ENCODE peak calls at places on chromosome 12, in seven cellular contexts. One of them, this sample, is unnamed.

GRCh38 chr12:45232771-45233372 is 17.0 kb downstream of the ANO6 start:
- DNase-seq in astrocyte: peak; percentile 98
- DNase-seq in HCT116: peak; percentile 89
- DNase-seq in GM23248: peak; percentile 99
- DNase-seq in endothelial cell of umbilical vein: peak; percentile 97
- DNase-seq in PC-3: peak; percentile 96
- DNase-seq in fibroblast of lung: peak; percentile 99
- DNase-seq in this sample: no peak

GRCh38 chr12:103043531-103044445 is 86.3 kb downstream of the ASCL1 start:
- DNase-seq in astrocyte: no peak
- DNase-seq in HCT116: no peak
- DNase-seq in GM23248: no peak
- DNase-seq in endothelial cell of umbilical vein: no peak
- DNase-seq in PC-3: no peak
- DNase-seq in fibroblast of lung: no peak
- DNase-seq in this sample: no peak

GRCh38 chr12:131066886-131067490 is 113.3 kb downstream of the ADGRD1 start:
- DNase-seq in astrocyte: no peak
- DNase-seq in HCT116: no peak
- DNase-seq in GM23248: no peak
- DNase-seq in endothelial cell of umbilical vein: no peak
- DNase-seq in PC-3: no peak
- DNase-seq in fibroblast of lung: no peak
- DNase-seq in this sample: no peak

GRCh38 chr12:64621257-64621942 is 11.1 kb downstream of the RASSF3 start:
- DNase-seq in astrocyte: peak; percentile 46
- DNase-seq in HCT116: no peak
- DNase-seq in GM23248: peak; percentile 43
- DNase-seq in endothelial cell of umbilical vein: peak; percentile 25
- DNase-seq in PC-3: no peak
- DNase-seq in fibroblast of lung: peak; percentile 58
- DNase-seq in this sample: no peak

GRCh38 chr12:94244165-94245133 is 96.1 kb downstream of the PLXNC1 start:
- DNase-seq in astrocyte: no peak
- DNase-seq in HCT116: no peak
- DNase-seq in GM23248: no peak
- DNase-seq in endothelial cell of umbilical vein: no peak
- DNase-seq in PC-3: no peak
- DNase-seq in fibroblast of lung: no peak
- DNase-seq in this sample: no peak

GRCh38 chr12:105986779-105987686 is 151.7 kb downstream of the NUAK1 start:
- DNase-seq in astrocyte: peak; percentile 99
- DNase-seq in HCT116: no peak
- DNase-seq in GM23248: peak; percentile 90
- DNase-seq in endothelial cell of umbilical vein: no peak
- DNase-seq in PC-3: no peak
- DNase-seq in fibroblast of lung: peak; percentile 99
- DNase-seq in this sample: peak; percentile 55

GRCh38 chr12:105992849-105993740 is 145.7 kb downstream of the NUAK1 start:
- DNase-seq in astrocyte: peak; percentile 95
- DNase-seq in HCT116: no peak
- DNase-seq in GM23248: peak; percentile 69
- DNase-seq in endothelial cell of umbilical vein: no peak
- DNase-seq in PC-3: no peak
- DNase-seq in fibroblast of lung: peak; percentile 95
- DNase-seq in this sample: no peak

GRCh38 chr12:105485321-105485910 is 154.9 kb downstream of the C12orf75 start:
- DNase-seq in astrocyte: peak; percentile 81
- DNase-seq in HCT116: no peak
- DNase-seq in GM23248: peak; percentile 75
- DNase-seq in endothelial cell of umbilical vein: peak; percentile 99
- DNase-seq in PC-3: peak; percentile 63
- DNase-seq in fibroblast of lung: peak; percentile 89
- DNase-seq in this sample: no peak

GRCh38 chr12:550473-551260 is 90.9 kb downstream of the B4GALNT3 start:
- DNase-seq in astrocyte: no peak
- DNase-seq in HCT116: no peak
- DNase-seq in GM23248: no peak
- DNase-seq in endothelial cell of umbilical vein: no peak
- DNase-seq in PC-3: no peak
- DNase-seq in fibroblast of lung: no peak
- DNase-seq in this sample: no peak

GRCh38 chr12:71019282-71019831 is 98.8 kb upstream of the PTPRR start:
- DNase-seq in astrocyte: no peak
- DNase-seq in HCT116: no peak
- DNase-seq in GM23248: no peak
- DNase-seq in endothelial cell of umbilical vein: no peak
- DNase-seq in PC-3: no peak
- DNase-seq in fibroblast of lung: no peak
- DNase-seq in this sample: no peak

GRCh38 chr12:92340441-92341332 is 195.0 kb upstream of the BTG1 start:
- DNase-seq in astrocyte: no peak
- DNase-seq in HCT116: no peak
- DNase-seq in GM23248: no peak
- DNase-seq in endothelial cell of umbilical vein: peak; percentile 61
- DNase-seq in PC-3: no peak
- DNase-seq in fibroblast of lung: no peak
- DNase-seq in this sample: no peak

GRCh38 chr12:41932470-41932991 is 212.1 kb downstream of the GXYLT1 start:
- DNase-seq in astrocyte: peak; percentile 16
- DNase-seq in HCT116: no peak
- DNase-seq in GM23248: peak; percentile 38
- DNase-seq in endothelial cell of umbilical vein: peak; percentile 90
- DNase-seq in PC-3: peak; percentile 10
- DNase-seq in fibroblast of lung: peak; percentile 46
- DNase-seq in this sample: no peak

GRCh38 chr12:130658561-130658960 is 57.5 kb downstream of the RIMBP2 start:
- DNase-seq in astrocyte: no peak
- DNase-seq in HCT116: no peak
- DNase-seq in GM23248: no peak
- DNase-seq in endothelial cell of umbilical vein: no peak
- DNase-seq in PC-3: no peak
- DNase-seq in fibroblast of lung: no peak
- DNase-seq in this sample: no peak

GRCh38 chr12:52387859-52388258 is 2.4 kb upstream of the KRT84 start:
- DNase-seq in astrocyte: no peak
- DNase-seq in HCT116: no peak
- DNase-seq in GM23248: no peak
- DNase-seq in endothelial cell of umbilical vein: no peak
- DNase-seq in PC-3: no peak
- DNase-seq in fibroblast of lung: no peak
- DNase-seq in this sample: no peak

GRCh38 chr12:25997401-25997973 is 39.0 kb downstream of the RASSF8 start:
- DNase-seq in astrocyte: peak; percentile 96
- DNase-seq in HCT116: peak; percentile 23
- DNase-seq in GM23248: peak; percentile 93
- DNase-seq in endothelial cell of umbilical vein: peak; percentile 96
- DNase-seq in PC-3: peak; percentile 100
- DNase-seq in fibroblast of lung: peak; percentile 96
- DNase-seq in this sample: no peak

GRCh38 chr12:111435661-111436201 is 30.0 kb downstream of the SH2B3 start:
- DNase-seq in astrocyte: no peak
- DNase-seq in HCT116: no peak
- DNase-seq in GM23248: no peak
- DNase-seq in endothelial cell of umbilical vein: no peak
- DNase-seq in PC-3: no peak
- DNase-seq in fibroblast of lung: peak; percentile 40
- DNase-seq in this sample: no peak

GRCh38 chr12:98416845-98417244 is 98.5 kb upstream of the TMPO start:
- DNase-seq in astrocyte: peak; percentile 26
- DNase-seq in HCT116: no peak
- DNase-seq in GM23248: peak; percentile 64
- DNase-seq in endothelial cell of umbilical vein: peak; percentile 69
- DNase-seq in PC-3: peak; percentile 34
- DNase-seq in fibroblast of lung: peak; percentile 41
- DNase-seq in this sample: no peak

GRCh38 chr12:130444081-130444480 is 106.4 kb downstream of the PIWIL1 start:
- DNase-seq in astrocyte: no peak
- DNase-seq in HCT116: no peak
- DNase-seq in GM23248: no peak
- DNase-seq in endothelial cell of umbilical vein: no peak
- DNase-seq in PC-3: no peak
- DNase-seq in fibroblast of lung: no peak
- DNase-seq in this sample: no peak

GRCh38 chr12:89880695-89881350 is 172.2 kb upstream of the ATP2B1 start:
- DNase-seq in astrocyte: no peak
- DNase-seq in HCT116: no peak
- DNase-seq in GM23248: no peak
- DNase-seq in endothelial cell of umbilical vein: no peak
- DNase-seq in PC-3: no peak
- DNase-seq in fibroblast of lung: no peak
- DNase-seq in this sample: peak; percentile 83

GRCh38 chr12:3250576-3250975 is 173.4 kb downstream of the TSPAN9 start:
- DNase-seq in astrocyte: no peak
- DNase-seq in HCT116: no peak
- DNase-seq in GM23248: no peak
- DNase-seq in endothelial cell of umbilical vein: no peak
- DNase-seq in PC-3: no peak
- DNase-seq in fibroblast of lung: no peak
- DNase-seq in this sample: no peak

GRCh38 chr12:101671157-101671791 is 26.2 kb upstream of the CHPT1 start:
- DNase-seq in astrocyte: no peak
- DNase-seq in HCT116: no peak
- DNase-seq in GM23248: no peak
- DNase-seq in endothelial cell of umbilical vein: no peak
- DNase-seq in PC-3: no peak
- DNase-seq in fibroblast of lung: no peak
- DNase-seq in this sample: peak; percentile 51

GRCh38 chr12:131613186-131613585 is 97.7 kb upstream of the SFSWAP start:
- DNase-seq in astrocyte: no peak
- DNase-seq in HCT116: no peak
- DNase-seq in GM23248: no peak
- DNase-seq in endothelial cell of umbilical vein: no peak
- DNase-seq in PC-3: no peak
- DNase-seq in fibroblast of lung: no peak
- DNase-seq in this sample: no peak

GRCh38 chr12:111546758-111547383 is 52.2 kb downstream of the ATXN2 start:
- DNase-seq in astrocyte: peak; percentile 46
- DNase-seq in HCT116: no peak
- DNase-seq in GM23248: peak; percentile 10
- DNase-seq in endothelial cell of umbilical vein: no peak
- DNase-seq in PC-3: no peak
- DNase-seq in fibroblast of lung: peak; percentile 55
- DNase-seq in this sample: no peak

GRCh38 chr12:1698638-1699214 is 7.9 kb downstream of the ADIPOR2 start:
- DNase-seq in astrocyte: no peak
- DNase-seq in HCT116: no peak
- DNase-seq in GM23248: no peak
- DNase-seq in endothelial cell of umbilical vein: no peak
- DNase-seq in PC-3: no peak
- DNase-seq in fibroblast of lung: no peak
- DNase-seq in this sample: no peak
- H3K4me1 ChIP-seq in astrocyte: no peaks in the 10 kb centered on the region
- H3K4me1 ChIP-seq in HCT116: no peaks in the 10 kb centered on the region
- H3K4me1 ChIP-seq in GM23248: peaks cover 13% of the 10 kb centered on the region
- H3K4me1 ChIP-seq in endothelial cell of umbilical vein: no peaks in the 10 kb centered on the region
- H3K4me1 ChIP-seq in PC-3: no peaks in the 10 kb centered on the region
- H3K4me1 ChIP-seq in fibroblast of lung: peaks cover 4% of the 10 kb centered on the region
- H3K4me1 ChIP-seq in this sample: no peaks in the 10 kb centered on the region

DNA sequence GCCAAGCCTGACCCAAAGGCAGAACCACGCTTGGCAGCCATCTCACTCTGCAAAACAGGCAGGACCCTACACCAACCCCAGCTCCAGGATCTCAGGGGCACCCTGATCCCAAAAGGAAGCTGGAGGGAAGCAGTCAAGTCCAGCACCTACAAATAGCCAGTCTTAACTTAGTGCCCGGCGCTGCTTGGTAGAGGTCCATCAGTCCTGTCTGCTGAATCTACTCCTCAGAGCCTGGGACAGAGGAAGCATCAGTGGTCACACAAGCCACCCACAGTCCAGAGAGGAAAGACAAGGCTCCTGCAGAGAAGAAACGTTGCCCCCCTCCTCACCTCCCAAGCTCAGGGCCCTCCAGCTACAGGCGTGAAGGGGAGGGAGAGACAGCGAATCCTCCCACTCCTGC is 1.4 kb downstream of the PXN start:
- DNase-seq in astrocyte: no peak
- DNase-seq in HCT116: no peak
- DNase-seq in GM23248: peak; percentile 58
- DNase-seq in endothelial cell of umbilical vein: no peak
- DNase-seq in PC-3: no peak
- DNase-seq in fibroblast of lung: no peak
- DNase-seq in this sample: no peak
- H4K20me1 ChIP-seq in astrocyte: peaks cover 58% of the 10 kb centered on the region
- H4K20me1 ChIP-seq in HCT116: no peaks in the 10 kb centered on the region
- H4K20me1 ChIP-seq in GM23248: no peaks in the 10 kb centered on the region
- H4K20me1 ChIP-seq in endothelial cell of umbilical vein: no peaks in the 10 kb centered on the region
- H4K20me1 ChIP-seq in PC-3: peaks cover 12% of the 10 kb centered on the region
- H4K20me1 ChIP-seq in fibroblast of lung: no peaks in the 10 kb centered on the region
- H4K20me1 ChIP-seq in this sample: no peaks in the 10 kb centered on the region

DNA sequence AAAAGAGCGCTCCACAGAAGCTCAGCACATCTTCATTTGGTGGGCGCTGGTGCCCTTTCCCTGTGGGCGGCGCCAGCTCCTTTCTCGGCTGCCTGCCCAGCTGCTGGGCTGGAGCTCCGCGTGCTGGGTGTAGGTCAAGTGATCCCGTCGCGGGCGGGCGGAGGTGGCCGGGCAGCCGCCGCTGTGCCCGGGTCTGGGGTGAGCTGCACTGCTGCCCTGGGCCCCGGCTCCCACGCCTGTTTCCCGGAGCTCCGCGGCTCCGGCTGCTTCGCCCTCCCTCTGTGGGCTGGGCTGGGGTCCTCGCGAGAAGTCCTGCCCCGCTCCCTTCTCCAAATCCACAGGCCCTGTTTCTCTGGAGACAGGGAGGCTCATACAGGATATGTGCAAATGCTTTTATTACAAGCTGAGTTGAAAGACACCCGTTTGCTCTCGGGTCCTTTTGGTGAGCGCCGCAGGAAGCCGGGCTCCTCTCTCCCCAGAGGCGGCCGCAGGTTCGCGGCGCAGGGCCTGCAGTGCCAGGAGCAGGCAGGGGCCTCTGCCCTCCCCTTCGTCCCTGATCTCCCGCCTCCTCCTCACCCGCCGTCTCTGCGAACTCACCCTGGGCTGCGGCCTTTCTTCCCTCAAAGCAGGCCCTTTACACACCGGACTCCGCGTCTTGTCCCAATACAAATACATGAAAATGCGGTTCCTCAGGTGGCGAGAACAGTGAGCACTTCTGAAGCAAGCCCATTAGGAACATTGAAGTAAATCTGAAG is 67.8 kb upstream of the CAPRIN2 start:
- DNase-seq in astrocyte: peak; percentile 46
- DNase-seq in HCT116: no peak
- DNase-seq in GM23248: peak; percentile 79
- DNase-seq in endothelial cell of umbilical vein: peak; percentile 56
- DNase-seq in PC-3: no peak
- DNase-seq in fibroblast of lung: peak; percentile 61
- DNase-seq in this sample: peak; percentile 67
- H3K9ac ChIP-seq in astrocyte: peak overlapping the region; percentile 70
- H3K9ac ChIP-seq in HCT116: no peak overlapping the region
- H3K9ac ChIP-seq in GM23248: peak overlapping the region; percentile 69
- H3K9ac ChIP-seq in endothelial cell of umbilical vein: peak overlapping the region; percentile 43
- H3K9ac ChIP-seq in PC-3: no peak overlapping the region
- H3K9ac ChIP-seq in fibroblast of lung: peak overlapping the region; percentile 31
- H3K9ac ChIP-seq in this sample: no peak overlapping the region

DNA sequence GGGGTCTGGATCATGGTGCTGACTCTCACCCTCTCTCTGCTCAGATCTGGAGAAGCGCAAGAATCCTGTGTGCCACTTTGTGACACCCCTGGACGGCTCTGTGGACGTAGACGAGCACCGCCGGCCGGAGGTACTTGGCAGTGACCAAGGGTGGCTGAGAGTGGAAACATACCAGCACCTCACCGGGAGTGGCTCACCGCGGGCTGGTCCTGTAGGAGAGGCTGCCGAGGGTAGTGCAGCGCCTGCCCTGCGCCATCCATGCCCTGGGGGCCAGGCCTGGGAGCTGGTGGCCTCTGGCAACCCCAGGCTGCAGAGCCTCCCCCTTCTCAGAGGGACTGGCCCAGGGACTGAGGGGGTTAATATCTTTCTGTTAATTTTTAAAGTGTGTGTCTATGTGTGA is 46.2 kb downstream of the IL31 start:
- DNase-seq in astrocyte: no peak
- DNase-seq in HCT116: no peak
- DNase-seq in GM23248: no peak
- DNase-seq in endothelial cell of umbilical vein: no peak
- DNase-seq in PC-3: no peak
- DNase-seq in fibroblast of lung: no peak
- DNase-seq in this sample: no peak
- H3K4me1 ChIP-seq in astrocyte: peaks cover 25% of the 10 kb centered on the region
- H3K4me1 ChIP-seq in HCT116: peaks cover 30% of the 10 kb centered on the region
- H3K4me1 ChIP-seq in GM23248: peaks cover 4% of the 10 kb centered on the region
- H3K4me1 ChIP-seq in endothelial cell of umbilical vein: no peaks in the 10 kb centered on the region
- H3K4me1 ChIP-seq in PC-3: peaks cover 23% of the 10 kb centered on the region
- H3K4me1 ChIP-seq in fibroblast of lung: peaks cover 7% of the 10 kb centered on the region
- H3K4me1 ChIP-seq in this sample: no peaks in the 10 kb centered on the region

This sample was measured in MM.1S.